ENCODE peak calls at places on chromosomes 3 and 15, in five cellular contexts. S is ELR; F is effector memory CD8-positive, alpha-beta T cell; I is testis; V is activated naive CD4-positive, alpha-beta T cell. C is an unnamed sample.
A peak's percentile ranks its signal among the peaks of the same experiment; 100 is the strongest.

GRCh38 chr3:124680521-124680920 is 49.7 kb upstream of the UMPS start:
- DNase-seq in S (no peak), F (no peak), I (no peak), V (no peak), C (no peak)

GRCh38 chr3:27910456-27910855 is 188.3 kb upstream of the EOMES start:
- DNase-seq in S (no peak), F (no peak), I (peak; percentile 18), V (no peak), C (no peak)

GRCh38 chr15:51861557-51862350 is 32.3 kb downstream of the TMOD3 start:
- DNase-seq in S (no peak), F (peak; percentile 47), I (no peak), V (peak; percentile 7), C (no peak)

GRCh38 chr3:81544385-81544784 is 217.1 kb downstream of the GBE1 start:
- DNase-seq in S (no peak), F (no peak), I (no peak), V (no peak), C (no peak)

GRCh38 chr3:138351916-138352555 is 3.7 kb downstream of the MRAS start:
- DNase-seq in S (peak; percentile 40), F (no peak), I (no peak), V (no peak), C (no peak)

GRCh38 chr3:125322166-125322565 is 53.0 kb downstream of the ZNF148 start:
- DNase-seq in S (peak; percentile 19), F (no peak), I (no peak), V (no peak), C (peak; percentile 33)

GRCh38 chr3:179318876-179319275 is 4.0 kb upstream of the ZNF639 start:
- DNase-seq in S (peak; percentile 18), F (no peak), I (no peak), V (no peak), C (no peak)

GRCh38 chr15:33031324-33031736 is 163.2 kb downstream of the FMN1 start:
- DNase-seq in S (peak; percentile 75), F (no peak), I (no peak), V (no peak), C (no peak)

GRCh38 chr15:81285461-81285860 is 38.5 kb downstream of the STARD5 start:
- DNase-seq in S (no peak), F (no peak), I (no peak), V (no peak), C (no peak)

GRCh38 chr15:58447244-58448010 is 15.6 kb downstream of the LIPC start:
- DNase-seq in S (peak; percentile 84), F (no peak), I (no peak), V (no peak), C (no peak)

GRCh38 chr15:94125131-94125530 is 106.2 kb upstream of the MCTP2 start:
- DNase-seq in S (no peak), F (no peak), I (no peak), V (no peak), C (no peak)

GRCh38 chr3:2659896-2660295 is 450.3 kb downstream of the IL5RA start:
- DNase-seq in S (no peak), F (no peak), I (no peak), V (no peak), C (no peak)

GRCh38 chr3:58325525-58325992 is 7.1 kb upstream of the PXK start:
- DNase-seq in S (peak; percentile 17), F (no peak), I (no peak), V (no peak), C (no peak)

GRCh38 chr15:47411733-47412530 is 305.4 kb upstream of the SEMA6D start:
- DNase-seq in S (no peak), F (no peak), I (no peak), V (no peak), C (peak; percentile 18)

GRCh38 chr3:12478326-12478725 is 6.0 kb upstream of the TSEN2 start:
- DNase-seq in S (no peak), F (no peak), I (no peak), V (no peak), C (no peak)

GRCh38 chr3:71902258-71903128 is 117.5 kb upstream of the PROK2 start:
- DNase-seq in S (no peak), F (no peak), I (no peak), V (no peak), C (no peak)

GRCh38 chr3:81277853-81278252 is 483.6 kb downstream of the GBE1 start:
- DNase-seq in S (peak; percentile 41), F (no peak), I (no peak), V (no peak), C (no peak)

GRCh38 chr3:118932822-118933558 is 101.7 kb downstream of the IGSF11 start:
- DNase-seq in S (no peak), F (no peak), I (peak; percentile 38), V (no peak), C (peak; percentile 73)

C was measured in adrenal gland.